ENCODE peak calls at places on chromosome 13, in seven cellular contexts. R is Peyer's patch, V is progenitor cell of endocrine pancreas, N is OCI-LY7, G is tibial artery, I is cardiac fibroblast, X is fibroblast of mammary gland. M is an unnamed sample.

GRCh38 chr13:49958321-49958720 is 22.2 kb upstream of the SPRYD7 start:
- DNase-seq in R (no peak), V (no peak), N (no peak), G (no peak), I (no peak), X (peak), M (no peak)

GRCh38 chr13:113506025-113506685 is 15.6 kb upstream of the DCUN1D2 start:
- DNase-seq in R (no peak), V (no peak), N (no peak), G (no peak), I (no peak), X (peak), M (no peak)

GRCh38 chr13:28355822-28356371 is 139.0 kb downstream of the FLT1 start:
- DNase-seq in R (no peak), V (no peak), N (no peak), G (no peak), I (peak), X (peak), M (no peak)

GRCh38 chr13:27973291-27973690 is 4.2 kb upstream of the CDX2 start:
- DNase-seq in R (no peak), V (peak), N (no peak), G (peak), I (no peak), X (no peak), M (no peak)

GRCh38 chr13:21033866-21034601 is 27.4 kb downstream of the LATS2 start:
- DNase-seq in R (no peak), V (no peak), N (no peak), G (no peak), I (peak), X (peak), M (no peak)

GRCh38 chr13:46617382-46617781 is 64.4 kb downstream of the LRCH1 start:
- DNase-seq in R (no peak), V (no peak), N (no peak), G (no peak), I (no peak), X (peak), M (no peak)

GRCh38 chr13:100454876-100455275 is 133.7 kb downstream of the GGACT start:
- DNase-seq in R (no peak), V (no peak), N (no peak), G (no peak), I (peak), X (peak), M (no peak)

GRCh38 chr13:74979703-74980102 is 502.3 kb downstream of the TBC1D4 start:
- DNase-seq in R (no peak), V (no peak), N (no peak), G (no peak), I (no peak), X (no peak), M (no peak)

GRCh38 chr13:114099191-114099590 is 33.2 kb downstream of the RASA3 start:
- DNase-seq in R (no peak), V (no peak), N (no peak), G (peak), I (peak), X (peak), M (no peak)

GRCh38 chr13:40026174-40026585 is 370.7 kb downstream of the COG6 start:
- DNase-seq in R (no peak), V (no peak), N (no peak), G (no peak), I (peak), X (peak), M (no peak)

GRCh38 chr13:46598140-46598819 is 45.3 kb downstream of the LRCH1 start:
- DNase-seq in R (no peak), V (no peak), N (peak), G (no peak), I (peak), X (no peak), M (no peak)

GRCh38 chr13:110340812-110341444 is 33.8 kb downstream of the COL4A2 start:
- DNase-seq in R (peak), V (no peak), N (no peak), G (peak), I (peak), X (peak), M (no peak)

GRCh38 chr13:109330123-109330522 is 456.3 kb downstream of the IRS2 start:
- DNase-seq in R (no peak), V (no peak), N (no peak), G (no peak), I (no peak), X (no peak), M (no peak)

GRCh38 chr13:44396963-44397580 is 23.4 kb downstream of the SERP2 start:
- DNase-seq in R (no peak), V (no peak), N (no peak), G (no peak), I (peak), X (peak), M (no peak)

GRCh38 chr13:105721056-105721455 is 814.4 kb downstream of the EFNB2 start:
- DNase-seq in R (no peak), V (no peak), N (no peak), G (no peak), I (peak), X (no peak), M (no peak)

GRCh38 chr13:91389186-91389585 is 9.2 kb upstream of the GPC5 start:
- DNase-seq in R (no peak), V (no peak), N (no peak), G (no peak), I (no peak), X (no peak), M (no peak)

GRCh38 chr13:27182844-27183497 is 11.4 kb upstream of the USP12 start:
- DNase-seq in R (no peak), V (no peak), N (no peak), G (peak), I (peak), X (peak), M (no peak)

GRCh38 chr13:75469087-75469486 is 12.9 kb downstream of the TBC1D4 start:
- DNase-seq in R (no peak), V (no peak), N (no peak), G (no peak), I (no peak), X (no peak), M (no peak)

GRCh38 chr13:112761701-112762689 is 72.2 kb downstream of the ATP11A start:
- DNase-seq in R (no peak), V (no peak), N (no peak), G (no peak), I (peak), X (peak), M (no peak)

GRCh38 chr13:109867766-109868165 is 81.4 kb upstream of the IRS2 start:
- DNase-seq in R (no peak), V (no peak), N (no peak), G (no peak), I (peak), X (peak), M (no peak)

GRCh38 chr13:112968380-112968909 is 569 bp upstream of the MCF2L start:
- DNase-seq in R (peak), V (peak), N (peak), G (peak), I (no peak), X (no peak), M (no peak)

GRCh38 chr13:32538234-32538620 is 368 bp downstream of the N4BP2L2 start:
- DNase-seq in R (peak), V (peak), N (no peak), G (peak), I (peak), X (peak), M (no peak)

GRCh38 chr13:85512421-85512820 is 286.8 kb downstream of the SLITRK6 start:
- DNase-seq in R (no peak), V (no peak), N (no peak), G (no peak), I (no peak), X (no peak), M (no peak)

GRCh38 chr13:107296804-107297203 is 728.9 kb upstream of the ARGLU1 start:
- DNase-seq in R (no peak), V (no peak), N (no peak), G (no peak), I (peak), X (peak), M (no peak)

GRCh38 chr13:113802090-113802531 is 43.1 kb downstream of the TMEM255B start:
- DNase-seq in R (no peak), V (no peak), N (no peak), G (peak), I (peak), X (peak), M (no peak)

GRCh38 chr13:108176685-108177274 is 38.6 kb downstream of the LIG4 start:
- DNase-seq in R (peak), V (no peak), N (peak), G (no peak), I (peak), X (peak), M (no peak)

DNA sequence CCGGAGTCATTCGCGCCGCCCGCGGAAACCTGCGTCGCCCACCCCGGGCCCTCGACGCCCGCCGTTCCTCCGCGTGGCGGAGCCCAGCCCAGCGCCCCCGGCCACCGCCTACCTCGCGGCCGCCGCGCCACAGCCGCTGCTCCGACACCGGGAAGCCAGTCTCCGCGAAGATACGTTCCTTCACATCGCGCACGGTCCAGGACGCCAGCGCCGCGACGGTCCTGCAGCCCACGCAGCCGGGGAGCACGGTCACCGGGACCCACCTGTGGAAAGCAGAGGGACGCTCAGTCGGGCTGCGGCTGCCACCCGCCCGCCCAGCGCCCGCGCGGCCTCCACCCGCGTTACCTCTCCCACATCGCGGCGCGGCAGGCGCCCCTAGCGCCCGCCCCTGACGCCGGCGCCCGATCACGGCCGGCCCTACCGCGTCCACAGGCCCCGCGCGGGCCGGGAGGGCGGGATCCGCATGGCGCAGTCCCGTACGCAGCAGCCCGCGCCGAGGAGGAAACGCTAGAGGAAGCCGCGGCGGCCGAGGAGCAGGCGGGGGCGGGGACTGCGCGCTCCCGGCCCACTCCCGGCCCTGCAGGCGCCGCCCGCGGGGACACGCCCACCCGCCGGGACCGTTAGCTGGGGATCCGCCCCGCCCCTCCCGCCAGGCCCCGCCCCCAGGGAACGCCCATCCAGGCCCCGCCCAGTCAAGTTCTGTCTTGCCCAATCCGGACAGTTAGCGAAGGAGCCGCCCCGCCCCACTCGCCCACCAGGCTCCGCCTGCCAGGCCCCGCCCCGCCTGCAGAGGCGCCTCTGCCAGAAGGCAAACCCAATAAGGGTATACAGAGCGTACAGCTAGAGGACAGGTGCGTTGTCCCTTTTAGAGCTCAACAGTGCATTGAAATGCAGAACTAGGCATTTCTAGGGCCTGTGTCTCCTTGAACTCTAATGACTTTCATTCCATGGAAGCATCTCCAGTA is 58.2 kb downstream of the SACS start:
- DNase-seq in R (peak), V (peak), N (peak), G (peak), I (peak), X (peak), M (peak)
- TF ChIP-seq CTCF in R (peak), V (peak), N (peak), G (peak), I (no peak), X (no peak), M (peak)

GRCh38 chr13:24013189-24013588 is 115.9 kb upstream of the C1QTNF9B start:
- DNase-seq in R (no peak), V (no peak), N (no peak), G (no peak), I (no peak), X (no peak), M (no peak)
- TF ChIP-seq CTCF in R (no peak), V (no peak), N (no peak), G (no peak), I (no peak), X (no peak), M (no peak)

GRCh38 chr13:29369060-29369743 is 226.3 kb downstream of the SLC7A1 start:
- DNase-seq in R (no peak), V (no peak), N (peak), G (no peak), I (peak), X (peak), M (no peak)
- TF ChIP-seq CTCF in R (peak), V (peak), N (peak), G (peak), I (peak), X (peak), M (peak)

GRCh38 chr13:19618925-19619324 is 14.5 kb upstream of the MPHOSPH8 start:
- DNase-seq in R (no peak), V (no peak), N (peak), G (no peak), I (peak), X (peak), M (no peak)
- TF ChIP-seq CTCF in R (peak), V (peak), N (peak), G (no peak), I (peak), X (peak), M (peak)

DNA sequence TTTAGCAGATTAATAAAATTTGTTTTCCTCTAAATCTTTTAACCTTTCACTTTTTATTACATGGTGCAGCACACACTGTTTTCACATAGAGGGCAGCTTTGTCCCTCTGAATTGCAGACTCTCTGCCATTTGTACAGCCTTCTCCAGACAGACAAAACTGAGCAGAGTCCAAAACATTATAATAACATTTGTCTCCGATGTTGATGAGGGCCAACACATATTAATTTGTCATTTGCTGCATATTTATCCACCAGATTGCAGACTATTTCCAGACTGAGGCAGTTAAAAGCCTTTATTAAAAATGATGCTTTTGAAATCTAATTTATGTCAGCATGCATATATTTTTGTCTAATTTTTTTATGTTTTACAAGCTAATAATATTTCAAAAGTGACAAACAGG is 1251.9 kb upstream of the SLC10A2 start:
- DNase-seq in R (no peak), V (no peak), N (no peak), G (no peak), I (peak), X (peak), M (no peak)
- TF ChIP-seq CTCF in R (no peak), V (peak), N (no peak), G (no peak), I (peak), X (peak), M (peak)

M was measured in type B pancreatic cell.